ENCODE peak calls at places on chromosomes 5 and 9, in ten cellular contexts. M is right atrium auricular region, G is MM.1S, B is neural progenitor cell, T is H7, N is foreskin fibroblast, E is HL-60, P is astrocyte of the spinal cord, Q is fibroblast of mammary gland, A is NB4. W is an unnamed sample.

GRCh38 chr9:119004618-119004990 is 364.6 kb downstream of the BRINP1 start:
- DNase-seq in T (no peak), B (no peak), E (no peak), N (peak; percentile 57), P (peak; percentile 58), M (peak; percentile 95), A (no peak), G (no peak), Q (peak; percentile 88), W (peak; percentile 19)

GRCh38 chr9:8429768-8430167 is 630.2 kb upstream of the DMAC1 start:
- DNase-seq in N (no peak), Q (no peak), G (no peak), E (no peak), A (no peak), P (no peak), T (no peak), B (no peak), M (no peak), W (no peak)

GRCh38 chr5:176176231-176176630 is 62.0 kb upstream of the SIMC1 start:
- DNase-seq in M (no peak), Q (no peak), G (peak; percentile 91), B (no peak), A (no peak), N (no peak), E (no peak), T (no peak), P (no peak), W (no peak)

GRCh38 chr5:88785396-88786216 is 97.4 kb downstream of the MEF2C start:
- DNase-seq in A (no peak), G (no peak), E (no peak), P (peak; percentile 97), Q (peak; percentile 94), M (no peak), N (peak; percentile 84), B (peak; percentile 9), T (no peak), W (peak; percentile 97)

GRCh38 chr5:171606414-171607024 is 179.1 kb upstream of the SMIM23 start:
- DNase-seq in B (no peak), P (no peak), E (peak; percentile 51), G (peak; percentile 34), A (peak; percentile 25), Q (peak; percentile 38), M (no peak), N (no peak), T (no peak), W (no peak)

GRCh38 chr5:109155625-109156024 is 254.1 kb downstream of the PJA2 start:
- DNase-seq in E (no peak), Q (no peak), B (no peak), M (no peak), T (no peak), G (no peak), A (no peak), N (no peak), P (no peak), W (no peak)

GRCh38 chr9:38278457-38278856 is 114.0 kb upstream of the ALDH1B1 start:
- DNase-seq in E (no peak), T (no peak), Q (no peak), B (no peak), G (no peak), N (no peak), M (peak; percentile 16), A (no peak), P (no peak), W (no peak)

GRCh38 chr5:40909233-40909632 is at the start of gene C7:
- DNase-seq in Q (no peak), T (no peak), E (no peak), G (no peak), N (no peak), B (no peak), A (no peak), M (no peak), P (no peak), W (peak; percentile 93)

GRCh38 chr5:43802119-43802518 is 199.1 kb downstream of the NNT start:
- DNase-seq in E (no peak), Q (peak; percentile 78), P (peak; percentile 54), A (no peak), G (no peak), B (no peak), M (no peak), N (no peak), T (no peak), W (peak; percentile 53)

GRCh38 chr9:97666907-97667686 is 30.0 kb downstream of the XPA start:
- DNase-seq in E (peak; percentile 67), A (peak; percentile 6), G (no peak), T (no peak), B (no peak), Q (no peak), N (no peak), M (no peak), P (no peak), W (no peak)

GRCh38 chr5:74409166-74409706 is 231.3 kb downstream of the ENC1 start:
- DNase-seq in B (no peak), M (no peak), T (no peak), Q (no peak), E (no peak), G (no peak), A (no peak), P (no peak), N (no peak), W (no peak)

GRCh38 chr5:112878760-112879159 is 17.7 kb downstream of the SRP19 start:
- DNase-seq in B (no peak), T (no peak), Q (no peak), G (peak; percentile 94), A (no peak), M (no peak), N (no peak), E (no peak), P (peak; percentile 22), W (peak; percentile 26)

GRCh38 chr5:69449511-69449910 is 34.6 kb downstream of the MARVELD2 start:
- DNase-seq in M (no peak), P (no peak), A (no peak), B (no peak), E (no peak), T (no peak), G (no peak), N (no peak), Q (no peak), W (no peak)

GRCh38 chr5:171850354-171850947 is 64.8 kb downstream of the SMIM23 start:
- DNase-seq in E (no peak), M (no peak), P (no peak), N (no peak), Q (peak; percentile 36), T (peak; percentile 86), G (peak; percentile 10), B (peak; percentile 85), A (peak; percentile 75), W (peak; percentile 18)

GRCh38 chr9:105118646-105119045 is 125.8 kb upstream of the SLC44A1 start:
- DNase-seq in T (peak; percentile 16), Q (no peak), P (no peak), B (no peak), M (no peak), N (no peak), E (no peak), G (no peak), A (peak; percentile 26), W (no peak)

GRCh38 chr5:109865636-109866035 is 175.9 kb downstream of the MAN2A1 start:
- DNase-seq in P (peak; percentile 97), E (no peak), Q (peak; percentile 99), N (peak; percentile 93), M (no peak), B (no peak), A (no peak), T (no peak), G (no peak), W (peak; percentile 98)

GRCh38 chr5:179307931-179308471 is 37.3 kb downstream of the ADAMTS2 start:
- DNase-seq in B (no peak), M (no peak), N (no peak), G (no peak), P (no peak), Q (no peak), E (no peak), A (no peak), T (no peak), W (no peak)

GRCh38 chr9:38435526-38435925 is 11.3 kb upstream of the IGFBPL1 start:
- DNase-seq in P (no peak), N (no peak), T (no peak), G (no peak), E (no peak), B (no peak), A (no peak), M (no peak), Q (no peak), W (no peak)

GRCh38 chr9:129334744-129335080 is 156.7 kb upstream of the IER5L start:
- DNase-seq in Q (no peak), G (no peak), N (no peak), A (no peak), B (no peak), E (no peak), M (no peak), T (no peak), P (no peak), W (no peak)
- H3K4me3 ChIP-seq in Q (no peak overlapping the region), G (no peak overlapping the region), N (no peak overlapping the region), A (peak overlapping the region; percentile 3), B (no peak overlapping the region), E (no peak overlapping the region), M (no peak overlapping the region), T (peak overlapping the region; percentile 26), P (no peak overlapping the region), W (peak overlapping the region; percentile 1)

DNA sequence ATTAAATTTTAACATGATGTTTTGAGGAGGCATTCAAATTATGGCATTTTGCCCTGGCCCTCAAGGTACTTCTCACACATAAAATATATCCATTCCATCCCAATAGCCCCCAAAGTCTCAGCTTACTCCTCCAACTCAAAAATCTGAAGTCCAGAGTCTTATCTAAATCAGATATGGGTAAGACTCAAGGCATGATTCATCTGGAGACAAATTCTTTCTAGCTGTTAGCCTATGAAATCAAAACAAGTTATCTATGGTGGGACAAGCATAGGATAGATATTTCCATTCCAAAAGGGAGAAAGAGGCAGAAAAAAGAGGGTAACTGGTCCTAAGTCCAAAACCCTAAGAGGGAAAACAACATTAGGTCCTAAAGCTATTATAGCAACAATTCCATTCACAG is 408.4 kb downstream of the ZNF608 start:
- DNase-seq in M (no peak), N (no peak), P (no peak), E (no peak), B (no peak), G (no peak), Q (no peak), A (no peak), T (no peak), W (no peak)
- H3K4me3 ChIP-seq in M (no peak overlapping the region), N (no peak overlapping the region), P (no peak overlapping the region), E (no peak overlapping the region), B (no peak overlapping the region), G (no peak overlapping the region), Q (no peak overlapping the region), A (no peak overlapping the region), T (no peak overlapping the region), W (no peak overlapping the region)

GRCh38 chr5:76406014-76406413 is 2.9 kb downstream of the IQGAP2 start:
- DNase-seq in E (no peak), G (no peak), M (no peak), P (no peak), Q (no peak), B (no peak), N (no peak), T (no peak), A (peak; percentile 63), W (no peak)
- H3K4me3 ChIP-seq in E (no peak overlapping the region), G (peak overlapping the region; percentile 79), M (no peak overlapping the region), P (no peak overlapping the region), Q (no peak overlapping the region), B (no peak overlapping the region), N (no peak overlapping the region), T (no peak overlapping the region), A (peak overlapping the region; percentile 84), W (no peak overlapping the region)

DNA sequence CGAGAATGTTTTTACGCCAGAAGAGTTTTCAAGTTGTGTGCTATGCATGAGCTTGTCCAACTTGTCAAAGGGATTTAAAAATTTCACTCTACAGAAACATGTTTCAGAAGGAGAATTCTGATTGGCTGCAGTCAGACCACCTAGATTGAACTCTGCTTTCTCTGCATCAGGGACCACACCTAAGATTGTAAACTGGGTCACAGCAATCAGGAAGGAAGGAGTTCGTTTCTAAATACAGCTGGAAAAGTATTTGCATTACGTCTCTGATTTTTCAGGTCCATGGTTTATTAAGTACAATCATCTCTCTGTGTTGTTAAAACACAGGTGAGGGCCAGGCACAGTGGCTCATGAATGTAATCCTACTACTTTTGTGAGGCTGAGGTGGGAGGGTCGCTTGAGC is 5.7 kb downstream of the GLRX start:
- DNase-seq in T (no peak), M (no peak), P (no peak), A (no peak), Q (no peak), B (no peak), E (no peak), N (no peak), G (no peak), W (no peak)
- H3K4me3 ChIP-seq in T (no peak overlapping the region), M (no peak overlapping the region), P (no peak overlapping the region), A (no peak overlapping the region), Q (no peak overlapping the region), B (no peak overlapping the region), E (no peak overlapping the region), N (peak overlapping the region; percentile 78), G (no peak overlapping the region), W (no peak overlapping the region)